ENCODE peak calls at places on chromosomes 5 and 9, in four cellular contexts. M, V, Q and Y are unnamed samples.

GRCh38 chr9:118366228-118366627 is 662.0 kb downstream of the TLR4 start:
- DNase-seq in M (no peak), Q (no peak), V (no peak), Y (no peak)

GRCh38 chr9:136098210-136098609 is 3.1 kb upstream of the NACC2 start:
- DNase-seq in M (no peak), V (no peak), Q (no peak), Y (no peak)

GRCh38 chr9:78601957-78602565 is 305.1 kb downstream of the PSAT1 start:
- DNase-seq in M (no peak), Q (peak), V (peak), Y (no peak)

GRCh38 chr5:41043109-41043747 is 27.9 kb downstream of the MROH2B start:
- DNase-seq in M (no peak), Q (no peak), V (no peak), Y (no peak)

GRCh38 chr5:32471784-32472183 is 27.2 kb upstream of the ZFR start:
- DNase-seq in V (no peak), M (no peak), Q (no peak), Y (no peak)

GRCh38 chr5:109939109-109939682 is 249.5 kb downstream of the MAN2A1 start:
- DNase-seq in Q (no peak), M (no peak), V (no peak), Y (no peak)

GRCh38 chr9:98943682-98944129 is at the start of gene COL15A1:
- DNase-seq in Q (peak), V (peak), M (no peak), Y (no peak)

GRCh38 chr5:76960004-76960625 is 7.3 kb downstream of the CRHBP start:
- DNase-seq in M (no peak), V (peak), Q (no peak), Y (no peak)

GRCh38 chr5:59656351-59657254 is 236.9 kb downstream of the PDE4D start:
- DNase-seq in M (no peak), V (peak), Q (no peak), Y (no peak)

GRCh38 chr9:34362614-34363013 is 14.1 kb downstream of the MYORG start:
- DNase-seq in V (no peak), Q (no peak), M (no peak), Y (no peak)

GRCh38 chr5:100464418-100464817 is 70.8 kb upstream of the FAM174A start:
- DNase-seq in V (no peak), M (no peak), Q (no peak), Y (no peak)

GRCh38 chr9:121297414-121297813 is 29.5 kb downstream of the GSN start:
- DNase-seq in Q (no peak), V (no peak), M (no peak), Y (no peak)

GRCh38 chr9:121283856-121284732 is 16.1 kb downstream of the GSN start:
- DNase-seq in M (no peak), Q (no peak), V (no peak), Y (no peak)

GRCh38 chr5:18546570-18546969 is 912.3 kb downstream of the TAF11L14 start:
- DNase-seq in V (no peak), M (no peak), Q (no peak), Y (no peak)

GRCh38 chr5:175542232-175542965 is 64.0 kb downstream of the SFXN1 start:
- DNase-seq in V (no peak), Q (no peak), M (no peak), Y (no peak)

GRCh38 chr5:20098695-20099094 is 110.7 kb upstream of the CDH18 start:
- DNase-seq in Q (no peak), V (no peak), M (no peak), Y (no peak)

GRCh38 chr5:6502421-6502820 is 53.8 kb downstream of the UBE2QL1 start:
- DNase-seq in Q (no peak), M (no peak), V (no peak), Y (no peak)

GRCh38 chr9:119366909-119367690 is 2.1 kb downstream of the BRINP1 start:
- DNase-seq in V (no peak), M (no peak), Q (no peak), Y (no peak)

GRCh38 chr5:65927497-65928340 is 1.3 kb downstream of the ERBIN start:
- DNase-seq in M (peak), Q (no peak), V (peak), Y (no peak)

GRCh38 chr5:142976861-142977260 is 206.7 kb downstream of the ARHGAP26 start:
- DNase-seq in M (no peak), Q (no peak), V (no peak), Y (no peak)